ENCODE peak calls at places on chromosomes 7 and 10, in nine cellular contexts. N, T, G, W, Y, O, F, U and K are unnamed samples.

GRCh38 chr10:15084502-15084922 is 4.1 kb downstream of the ACBD7 start:
- DNase-seq in O (peak; percentile 92), F (no peak), Y (peak; percentile 64), U (peak; percentile 96), W (no peak), N (peak; percentile 37), T (peak; percentile 44), G (peak; percentile 55), K (peak; percentile 88)

GRCh38 chr7:6026011-6026819 is 5.0 kb upstream of the ANKRD61 start:
- DNase-seq in W (peak; percentile 75), G (peak; percentile 71), N (no peak), U (peak; percentile 18), Y (no peak), O (peak; percentile 28), F (no peak), T (peak; percentile 64), K (no peak)

GRCh38 chr7:151566897-151567320 is 47.2 kb upstream of the RHEB start:
- DNase-seq in G (no peak), O (no peak), F (no peak), U (no peak), Y (no peak), N (no peak), W (no peak), T (peak; percentile 35), K (no peak)

GRCh38 chr7:18337425-18337824 is 158.1 kb upstream of the HDAC9 start:
- DNase-seq in T (no peak), F (no peak), Y (no peak), G (no peak), N (no peak), U (no peak), W (no peak), O (no peak), K (no peak)

GRCh38 chr7:5773661-5774086 is 7.8 kb downstream of the RNF216 start:
- DNase-seq in O (peak; percentile 92), N (no peak), U (peak; percentile 93), T (no peak), W (no peak), Y (peak; percentile 90), F (no peak), G (no peak), K (peak; percentile 43)

GRCh38 chr10:100725041-100725440 is 20.3 kb upstream of the PAX2 start:
- DNase-seq in N (no peak), G (no peak), O (no peak), Y (no peak), U (no peak), W (no peak), F (no peak), T (no peak), K (no peak)

GRCh38 chr10:59234194-59234593 is 57.8 kb downstream of the PHYHIPL start:
- DNase-seq in T (no peak), U (no peak), Y (no peak), G (no peak), W (no peak), N (no peak), F (no peak), O (no peak), K (no peak)

GRCh38 chr7:13777242-13777641 is 212.2 kb downstream of the ETV1 start:
- DNase-seq in W (no peak), O (no peak), Y (no peak), F (no peak), U (no peak), G (no peak), T (no peak), N (no peak), K (no peak)

GRCh38 chr10:49053053-49053997 is 62.0 kb downstream of the VSTM4 start:
- DNase-seq in W (peak; percentile 36), U (no peak), F (peak; percentile 90), Y (no peak), T (no peak), O (no peak), G (no peak), N (no peak), K (no peak)

GRCh38 chr7:104272767-104273384 is 55.5 kb upstream of the LHFPL3 start:
- DNase-seq in N (no peak), F (no peak), T (no peak), Y (peak; percentile 26), O (no peak), U (peak; percentile 55), G (no peak), W (no peak), K (peak; percentile 7)

GRCh38 chr10:49272251-49273081 is 26.5 kb upstream of the C10orf71 start:
- DNase-seq in T (peak; percentile 46), F (no peak), Y (no peak), W (peak; percentile 73), G (no peak), O (no peak), N (no peak), U (no peak), K (no peak)

GRCh38 chr7:79531116-79531515 is 77.6 kb upstream of the MAGI2 start:
- DNase-seq in W (no peak), U (no peak), G (no peak), Y (no peak), F (no peak), N (no peak), O (no peak), T (no peak), K (no peak)

GRCh38 chr10:68870545-68871104 is 30.5 kb upstream of the DDX50 start:
- DNase-seq in G (peak; percentile 50), N (no peak), T (no peak), W (no peak), Y (no peak), U (no peak), F (no peak), O (no peak), K (no peak)

GRCh38 chr7:34727464-34727995 is 69.5 kb downstream of the NPSR1 start:
- DNase-seq in O (no peak), Y (no peak), N (no peak), T (no peak), G (no peak), U (no peak), W (no peak), F (no peak), K (no peak)

GRCh38 chr7:75807452-75807851 is 6.2 kb downstream of the CCL24 start:
- DNase-seq in T (no peak), G (no peak), W (no peak), Y (no peak), N (no peak), U (no peak), O (no peak), F (no peak), K (no peak)

GRCh38 chr10:126331101-126331500 is 57.2 kb downstream of the ADAM12 start:
- DNase-seq in O (no peak), T (no peak), F (no peak), W (no peak), N (no peak), Y (no peak), U (no peak), G (no peak), K (peak; percentile 24)

DNA sequence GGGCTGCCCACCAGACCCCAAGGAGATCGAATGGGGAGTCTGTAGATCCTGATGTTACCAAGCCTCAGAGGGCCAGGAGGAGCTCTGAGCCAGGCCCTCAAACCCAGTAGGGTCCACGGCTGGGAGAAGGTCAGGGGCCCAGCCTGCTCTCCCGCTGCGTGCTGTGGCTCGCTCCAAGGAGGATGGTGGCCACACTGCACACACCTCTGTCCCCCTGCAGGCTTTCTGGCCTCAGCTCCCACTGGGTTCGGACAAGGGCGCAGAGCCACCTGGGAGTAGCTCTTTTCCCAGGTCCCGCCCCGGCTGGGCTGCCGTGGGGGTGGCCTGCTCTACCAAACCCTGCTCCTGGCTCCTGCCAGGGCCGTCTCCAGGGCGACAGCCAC is 175.8 kb downstream of the ZNF248 start:
- DNase-seq in W (no peak), N (no peak), Y (no peak), U (no peak), F (peak; percentile 74), T (no peak), G (no peak), O (no peak), K (no peak)
- H3K9me3 ChIP-seq in W (no peaks in the 10 kb centered on the region), N (peaks cover 66% of the 10 kb centered on the region), Y (no peaks in the 10 kb centered on the region), U (peaks cover 11% of the 10 kb centered on the region), F (no peaks in the 10 kb centered on the region), T (no peaks in the 10 kb centered on the region), G (no peaks in the 10 kb centered on the region), O (no peaks in the 10 kb centered on the region), K (peaks cover 82% of the 10 kb centered on the region)

DNA sequence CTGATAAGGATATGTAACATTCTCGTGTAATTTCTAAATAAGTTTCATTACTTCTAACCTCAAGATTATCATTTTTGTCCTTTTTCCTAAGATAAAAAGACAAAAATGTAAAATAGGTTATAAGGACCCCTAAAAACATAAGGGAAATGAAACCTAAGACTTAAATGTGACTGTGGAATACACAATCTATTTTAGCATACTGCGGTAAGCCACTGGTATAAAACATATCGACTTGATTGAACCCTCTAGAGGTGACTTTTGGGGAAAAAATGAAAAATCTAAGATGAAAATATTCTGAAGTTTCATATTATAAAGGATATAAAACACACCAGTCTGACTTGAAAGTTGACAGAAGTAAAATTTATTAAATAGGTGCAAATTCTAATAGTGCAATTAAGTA is 1.9 kb downstream of the NAMPT start:
- DNase-seq in G (no peak), O (no peak), N (no peak), T (no peak), Y (no peak), U (no peak), W (no peak), F (no peak), K (no peak)
- H3K4me3 ChIP-seq in G (no peak overlapping the region), O (no peak overlapping the region), N (no peak overlapping the region), T (peak overlapping the region; percentile 81), Y (no peak overlapping the region), U (peak overlapping the region; percentile 94), W (peak overlapping the region; percentile 82), F (peak overlapping the region; percentile 87), K (peak overlapping the region; percentile 79)

DNA sequence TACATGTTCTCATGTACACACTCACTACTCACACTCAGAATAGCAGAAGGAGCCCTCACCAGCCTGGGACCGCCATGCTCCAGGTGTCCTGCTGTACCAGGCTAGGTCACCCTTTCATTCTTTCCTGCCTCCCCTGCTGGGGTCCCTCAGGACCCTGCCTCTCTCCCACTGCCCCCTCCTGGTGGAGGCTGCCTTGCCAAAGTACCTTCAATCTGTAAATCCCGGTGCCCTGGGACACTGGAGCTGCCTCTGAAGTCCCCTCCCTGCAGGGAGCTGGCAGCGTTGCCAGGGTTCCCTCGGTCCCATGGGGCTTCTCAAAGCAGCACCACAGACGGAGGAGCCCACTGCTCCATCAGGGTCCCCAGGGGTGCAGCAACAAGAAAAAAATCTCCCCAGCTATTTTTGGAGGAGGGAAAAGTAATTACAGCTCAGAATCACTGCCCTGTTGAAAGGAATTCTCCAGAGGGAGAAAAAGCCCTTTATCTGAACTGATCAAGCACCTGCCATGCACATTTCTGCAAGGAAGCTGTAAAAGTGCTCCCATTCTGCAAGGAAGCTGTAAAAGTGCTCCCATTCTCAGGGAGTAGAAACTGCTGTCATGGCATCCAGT is 259.9 kb downstream of the PTPRN2 start:
- DNase-seq in O (no peak), Y (no peak), W (no peak), F (no peak), G (no peak), T (no peak), U (no peak), N (no peak), K (no peak)
- H3K9me3 ChIP-seq in O (peaks cover 10% of the 10 kb centered on the region), Y (no peaks in the 10 kb centered on the region), W (no peaks in the 10 kb centered on the region), F (no peaks in the 10 kb centered on the region), G (no peaks in the 10 kb centered on the region), T (no peaks in the 10 kb centered on the region), U (peaks cover 7% of the 10 kb centered on the region), N (peaks cover 10% of the 10 kb centered on the region), K (peaks cover 82% of the 10 kb centered on the region)

DNA sequence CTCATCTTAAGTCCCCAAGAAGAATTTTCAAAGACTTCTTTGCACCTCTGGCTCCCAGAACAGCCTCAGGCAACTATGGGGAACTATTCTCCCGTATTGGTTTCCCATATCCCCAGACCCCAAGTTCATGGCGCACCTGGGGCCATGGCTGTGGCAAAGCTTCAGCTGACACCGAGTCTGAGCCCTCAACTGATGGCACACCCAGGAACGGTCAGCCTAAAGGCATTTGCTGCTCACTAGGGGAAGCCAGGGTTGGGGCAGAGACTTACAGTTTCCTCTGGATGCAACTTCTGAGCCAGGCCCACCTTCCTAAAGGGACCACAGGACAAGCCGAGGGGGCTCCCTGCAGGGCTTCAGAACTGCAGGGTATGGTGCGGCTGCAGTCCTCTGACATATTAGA is 13.7 kb upstream of the CPA1 start:
- DNase-seq in W (no peak), T (no peak), N (no peak), Y (no peak), G (no peak), U (no peak), F (no peak), O (no peak), K (no peak)
- H3K4me3 ChIP-seq in W (no peak overlapping the region), T (no peak overlapping the region), N (no peak overlapping the region), Y (no peak overlapping the region), G (no peak overlapping the region), U (no peak overlapping the region), F (no peak overlapping the region), O (no peak overlapping the region), K (no peak overlapping the region)